ENCODE peak calls at places on chromosomes 16 and 17, in five cellular contexts. T is fibroblast of pulmonary artery, P is left lobe of liver, B is SW480, Q is globus pallidus. Z is an unnamed sample.

GRCh38 chr16:49701867-49702494 is 153.9 kb downstream of the ZNF423 start:
- DNase-seq in P (no peak), B (no peak), T (peak; percentile 71), Q (no peak), Z (peak; percentile 74)

GRCh38 chr16:28974007-28974436 is 556 bp upstream of the SPNS1 start:
- DNase-seq in P (peak; percentile 53), Q (peak; percentile 64), B (peak; percentile 67), T (peak; percentile 74), Z (peak; percentile 83)

GRCh38 chr17:44585315-44585714 is 28.0 kb downstream of the FZD2 start:
- DNase-seq in Q (no peak), B (no peak), P (no peak), T (no peak), Z (no peak)

GRCh38 chr16:4097826-4098240 is 18.4 kb downstream of the ADCY9 start:
- DNase-seq in T (peak; percentile 70), P (no peak), B (no peak), Q (no peak), Z (peak; percentile 15)

GRCh38 chr17:44376124-44376523 is 12.5 kb upstream of the FAM171A2 start:
- DNase-seq in T (peak; percentile 35), B (no peak), P (no peak), Q (no peak), Z (peak; percentile 31)

GRCh38 chr16:2818278-2818876 is 1.3 kb downstream of the PRSS21 start:
- DNase-seq in P (no peak), T (no peak), B (no peak), Q (no peak), Z (no peak)

GRCh38 chr17:29151567-29151966 is 28.6 kb downstream of the MYO18A start:
- DNase-seq in T (peak; percentile 74), Q (peak; percentile 84), B (peak; percentile 77), P (no peak), Z (peak; percentile 71)

GRCh38 chr17:57670769-57671545 is 74.1 kb downstream of the CCDC182 start:
- DNase-seq in B (no peak), Q (no peak), T (no peak), P (peak; percentile 24), Z (no peak)

GRCh38 chr17:30290696-30291570 is 811 bp downstream of the BLMH start:
- DNase-seq in Q (no peak), P (no peak), T (peak; percentile 33), B (peak; percentile 72), Z (peak; percentile 65)

GRCh38 chr17:36147601-36148000 is 28.8 kb downstream of the TBC1D3B start:
- DNase-seq in T (no peak), Q (no peak), B (no peak), P (no peak), Z (no peak)

GRCh38 chr17:77571562-77571981 is 386.9 kb upstream of the TNRC6C start:
- DNase-seq in P (no peak), B (no peak), T (peak; percentile 31), Q (no peak), Z (peak; percentile 15)

GRCh38 chr16:11133344-11133921 is 122.6 kb downstream of the SOCS1 start:
- DNase-seq in B (peak; percentile 92), P (peak; percentile 61), Q (peak; percentile 40), T (peak; percentile 95), Z (peak; percentile 96)

GRCh38 chr16:66678314-66678713 is 18.2 kb downstream of the CMTM4 start:
- DNase-seq in P (no peak), T (no peak), B (no peak), Q (no peak), Z (no peak)

GRCh38 chr16:29665294-29666077 is 2.4 kb downstream of the SPN start:
- DNase-seq in Q (no peak), T (no peak), B (no peak), P (no peak), Z (no peak)

GRCh38 chr17:5711344-5711743 is 127.0 kb upstream of the NLRP1 start:
- DNase-seq in T (no peak), Q (no peak), B (no peak), P (peak; percentile 1), Z (no peak)

GRCh38 chr17:66655861-66656260 is 179.1 kb upstream of the CACNG5 start:
- DNase-seq in Q (no peak), P (no peak), T (peak; percentile 61), B (peak; percentile 48), Z (peak; percentile 57)

GRCh38 chr17:68296217-68297140 is 5.2 kb downstream of the ARSG start:
- DNase-seq in P (no peak), Q (no peak), B (no peak), T (no peak), Z (no peak)

GRCh38 chr17:41919840-41920579 is 1.3 kb upstream of the ACLY start:
- DNase-seq in B (no peak), T (peak; percentile 49), P (peak; percentile 96), Q (no peak), Z (no peak)

GRCh38 chr16:46845952-46846351 is 15.0 kb upstream of the C16orf87 start:
- DNase-seq in B (no peak), Q (no peak), P (no peak), T (no peak), Z (no peak)

GRCh38 chr17:77424585-77425344 is 284.0 kb downstream of the SEC14L1 start:
- DNase-seq in P (peak; percentile 78), Q (peak; percentile 64), T (peak; percentile 99), B (no peak), Z (peak; percentile 86)

GRCh38 chr16:2692948-2693651 is 10.8 kb downstream of the KCTD5 start:
- DNase-seq in Q (peak; percentile 89), P (no peak), B (no peak), T (no peak), Z (peak; percentile 74)

GRCh38 chr17:38710985-38711384 is 5.9 kb downstream of the MLLT6 start:
- DNase-seq in P (no peak), B (no peak), T (no peak), Q (no peak), Z (no peak)

GRCh38 chr17:57401556-57402488 is 145.5 kb downstream of the MSI2 start:
- DNase-seq in B (no peak), P (no peak), T (no peak), Q (no peak), Z (no peak)

Z was measured in astrocyte of the hippocampus.